ENCODE peak calls at places on chromosomes 11 and 22, in ten cellular contexts. Y is NCI-H460; U is hypothalamus; N is stimulated activated CD4-positive, alpha-beta T cell treated with anti-CD3 and anti-CD28 coated beads, TNF-alpha, amount 100 ng/mL, for 4 hours; O is myocyte; G is fibroblast of the conjunctiva; H is cardiac muscle cell; V is GM23248; M is activated CD8-positive, alpha-beta memory T cell treated with anti-CD3 and anti-CD28 coated beads for 24 hours; D is DMS153. K is an unnamed sample.

GRCh38 chr11:125170406-125171031 is 6.0 kb downstream of the PKNOX2 start:
- DNase-seq in M (no peak), V (peak), O (peak), H (peak), Y (no peak), U (no peak), G (peak), N (no peak), D (no peak), K (no peak)

GRCh38 chr11:92789761-92790160 is 179.7 kb upstream of the MTNR1B start:
- DNase-seq in V (no peak), U (no peak), Y (no peak), M (no peak), H (no peak), N (no peak), G (no peak), D (no peak), O (no peak), K (no peak)

GRCh38 chr11:10622957-10623787 is 54.7 kb upstream of the LYVE1 start:
- DNase-seq in H (no peak), U (no peak), M (peak), Y (no peak), N (no peak), G (no peak), D (no peak), O (no peak), V (no peak), K (peak)

GRCh38 chr11:61092280-61092766 is 10.0 kb upstream of the CD5 start:
- DNase-seq in D (no peak), U (no peak), N (no peak), H (no peak), Y (no peak), V (no peak), M (no peak), O (no peak), G (no peak), K (no peak)

GRCh38 chr11:76408171-76408965 is 27.2 kb downstream of the GVQW3 start:
- DNase-seq in V (no peak), Y (no peak), G (no peak), M (no peak), O (no peak), D (peak), H (no peak), U (no peak), N (no peak), K (no peak)

GRCh38 chr11:76265771-76266241 is 59.5 kb upstream of the WNT11 start:
- DNase-seq in U (no peak), M (no peak), H (peak), V (peak), O (peak), Y (no peak), G (no peak), D (no peak), N (no peak), K (no peak)

GRCh38 chr22:38845368-38845740 is 1.5 kb upstream of the NPTXR start:
- DNase-seq in U (no peak), V (no peak), H (no peak), Y (no peak), O (peak), N (no peak), M (no peak), G (no peak), D (no peak), K (no peak)

GRCh38 chr22:41813726-41814410 is 13.4 kb downstream of the CCDC134 start:
- DNase-seq in U (no peak), D (no peak), V (peak), N (no peak), G (no peak), M (no peak), O (no peak), H (no peak), Y (no peak), K (no peak)

GRCh38 chr22:31496007-31496734 is at the start of gene SFI1:
- DNase-seq in H (peak), O (peak), U (peak), V (peak), G (peak), D (peak), M (peak), Y (peak), N (peak), K (peak)

GRCh38 chr11:104705475-104706195 is 192.6 kb downstream of the CASP12 start:
- DNase-seq in H (peak), U (no peak), O (no peak), G (no peak), D (peak), M (peak), V (no peak), Y (no peak), N (peak), K (no peak)

GRCh38 chr11:35136311-35136710 is 2.7 kb upstream of the CD44 start:
- DNase-seq in H (no peak), G (no peak), D (no peak), M (no peak), Y (no peak), V (no peak), O (no peak), U (no peak), N (no peak), K (no peak)

GRCh38 chr11:44191322-44192014 is 96.0 kb downstream of the EXT2 start:
- DNase-seq in V (no peak), M (no peak), O (no peak), D (no peak), H (no peak), U (no peak), N (no peak), Y (no peak), G (no peak), K (no peak)

GRCh38 chr11:78056093-78056492 is 7.6 kb upstream of the THRSP start:
- DNase-seq in V (no peak), M (no peak), D (no peak), G (no peak), Y (no peak), U (no peak), O (no peak), N (no peak), H (no peak), K (no peak)

GRCh38 chr11:16745950-16746349 is 7.5 kb downstream of the C11orf58 start:
- DNase-seq in V (no peak), U (no peak), M (no peak), D (no peak), H (no peak), O (peak), G (no peak), N (no peak), Y (no peak), K (no peak)

GRCh38 chr22:19407649-19408606 is 23.6 kb downstream of the HIRA start:
- DNase-seq in M (no peak), D (no peak), V (peak), N (no peak), O (no peak), U (no peak), Y (no peak), G (no peak), H (peak), K (no peak)

GRCh38 chr11:15199693-15200092 is 85.0 kb downstream of the INSC start:
- DNase-seq in V (peak), U (no peak), M (no peak), G (peak), O (peak), N (no peak), H (no peak), Y (no peak), D (no peak), K (no peak)

GRCh38 chr22:49583886-49584505 is 243.7 kb downstream of the BRD1 start:
- DNase-seq in U (no peak), G (no peak), Y (no peak), N (no peak), D (no peak), M (no peak), V (no peak), O (no peak), H (no peak), K (no peak)

GRCh38 chr11:128522943-128523518 is 64.3 kb downstream of the ETS1 start:
- DNase-seq in H (no peak), Y (no peak), O (no peak), G (no peak), D (no peak), M (no peak), V (peak), U (no peak), N (peak), K (no peak)